ENCODE peak calls at places on chromosomes 4 and X, in seven cellular contexts. D, I, J, T, Z, E and W are unnamed samples.

GRCh38 chr4:105725623-105726022 is 17.0 kb downstream of the GSTCD start:
- DNase-seq in Z (no peak), I (no peak), D (no peak), T (no peak), E (no peak), J (no peak), W (no peak)

GRCh38 chr4:180060159-180060889 is 2182.9 kb upstream of the TENM3 start:
- DNase-seq in J (peak), E (no peak), I (no peak), D (no peak), Z (peak), T (no peak), W (no peak)

GRCh38 chr4:104971458-104971857 is 175.2 kb upstream of the TET2 start:
- DNase-seq in T (peak), I (no peak), Z (no peak), E (no peak), D (no peak), J (no peak), W (no peak)

GRCh38 chr4:5758741-5759140 is 47.7 kb downstream of the EVC start:
- DNase-seq in T (peak), Z (peak), D (peak), I (no peak), J (peak), E (no peak), W (no peak)

GRCh38 chrX:73215263-73215662 is 612 bp upstream of the NAP1L2 start:
- DNase-seq in E (no peak), D (no peak), T (no peak), I (no peak), Z (no peak), J (no peak), W (no peak)

GRCh38 chr4:177182156-177182555 is 127.5 kb upstream of the NEIL3 start:
- DNase-seq in Z (no peak), I (no peak), D (no peak), E (no peak), T (no peak), J (peak), W (no peak)

GRCh38 chr4:150867148-150867547 is 147.9 kb downstream of the LRBA start:
- DNase-seq in E (no peak), I (peak), Z (peak), D (peak), J (peak), T (peak), W (no peak)

GRCh38 chr4:173012608-173013007 is 156.0 kb upstream of the GALNT7 start:
- DNase-seq in Z (no peak), E (no peak), J (no peak), T (no peak), I (no peak), D (no peak), W (no peak)

GRCh38 chr4:42302348-42302747 is 94.9 kb upstream of the SHISA3 start:
- DNase-seq in T (peak), I (no peak), J (peak), E (no peak), D (peak), Z (peak), W (no peak)

GRCh38 chr4:61443813-61444510 is 243.8 kb downstream of the ADGRL3 start:
- DNase-seq in T (peak), Z (no peak), J (peak), E (no peak), D (no peak), I (no peak), W (no peak)

GRCh38 chr4:61445374-61446063 is 245.4 kb downstream of the ADGRL3 start:
- DNase-seq in D (no peak), E (no peak), Z (peak), I (no peak), J (no peak), T (no peak), W (no peak)

GRCh38 chr4:61446957-61447356 is 246.8 kb downstream of the ADGRL3 start:
- DNase-seq in D (no peak), J (no peak), Z (no peak), E (no peak), T (no peak), I (peak), W (no peak)

GRCh38 chr4:61442936-61443335 is 242.8 kb downstream of the ADGRL3 start:
- DNase-seq in E (no peak), T (no peak), D (no peak), Z (no peak), J (peak), I (no peak), W (no peak)

DNA sequence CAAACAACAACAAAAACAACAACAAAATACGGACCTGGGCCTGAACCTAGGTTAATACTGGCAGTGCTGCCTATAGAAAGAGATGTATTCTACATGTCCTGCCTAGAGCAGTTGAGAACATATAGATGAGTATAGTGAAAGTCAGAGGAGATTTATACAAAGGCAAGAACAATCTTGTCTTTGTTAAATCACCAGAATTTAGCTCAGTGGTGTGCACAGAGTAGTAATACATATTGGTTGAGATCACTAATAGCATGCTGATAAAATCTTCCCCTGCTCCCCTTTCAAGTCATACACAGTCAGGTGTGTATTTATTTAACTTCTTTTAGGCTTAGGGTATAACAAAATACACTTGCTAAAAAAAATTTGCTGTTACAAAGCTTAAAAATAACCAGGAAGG is 247.8 kb downstream of the ADGRL3 start:
- DNase-seq in J (no peak), D (no peak), T (no peak), Z (no peak), E (no peak), I (no peak), W (no peak)
- TF ChIP-seq CTCF in J (no peak), D (no peak), T (no peak), Z (no peak), E (no peak), I (no peak), W (no peak)

DNA sequence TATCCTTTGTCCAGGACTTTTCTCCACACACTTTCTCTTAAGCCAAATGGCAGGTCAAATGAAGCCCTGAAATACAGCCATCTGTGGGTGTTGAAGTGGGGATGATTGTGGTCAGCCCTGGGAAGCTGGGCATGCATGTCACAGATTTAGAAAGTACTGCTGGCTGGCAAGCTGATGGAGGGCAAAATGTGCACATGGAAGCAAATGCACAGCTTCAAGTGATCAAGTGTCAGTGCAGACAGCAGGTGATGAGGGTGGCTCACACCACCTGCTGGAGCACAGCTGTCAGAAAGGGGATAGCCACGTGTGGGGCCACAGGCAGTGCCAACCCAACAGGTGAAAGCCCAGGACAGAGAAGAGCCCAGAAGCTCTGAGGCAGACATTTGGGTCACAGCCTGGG is 40.3 kb upstream of the ATXN3L start:
- DNase-seq in Z (no peak), E (no peak), J (no peak), I (no peak), D (no peak), T (no peak), W (no peak)
- TF ChIP-seq CTCF in Z (no peak), E (no peak), J (no peak), I (no peak), D (no peak), T (no peak), W (no peak)

DNA sequence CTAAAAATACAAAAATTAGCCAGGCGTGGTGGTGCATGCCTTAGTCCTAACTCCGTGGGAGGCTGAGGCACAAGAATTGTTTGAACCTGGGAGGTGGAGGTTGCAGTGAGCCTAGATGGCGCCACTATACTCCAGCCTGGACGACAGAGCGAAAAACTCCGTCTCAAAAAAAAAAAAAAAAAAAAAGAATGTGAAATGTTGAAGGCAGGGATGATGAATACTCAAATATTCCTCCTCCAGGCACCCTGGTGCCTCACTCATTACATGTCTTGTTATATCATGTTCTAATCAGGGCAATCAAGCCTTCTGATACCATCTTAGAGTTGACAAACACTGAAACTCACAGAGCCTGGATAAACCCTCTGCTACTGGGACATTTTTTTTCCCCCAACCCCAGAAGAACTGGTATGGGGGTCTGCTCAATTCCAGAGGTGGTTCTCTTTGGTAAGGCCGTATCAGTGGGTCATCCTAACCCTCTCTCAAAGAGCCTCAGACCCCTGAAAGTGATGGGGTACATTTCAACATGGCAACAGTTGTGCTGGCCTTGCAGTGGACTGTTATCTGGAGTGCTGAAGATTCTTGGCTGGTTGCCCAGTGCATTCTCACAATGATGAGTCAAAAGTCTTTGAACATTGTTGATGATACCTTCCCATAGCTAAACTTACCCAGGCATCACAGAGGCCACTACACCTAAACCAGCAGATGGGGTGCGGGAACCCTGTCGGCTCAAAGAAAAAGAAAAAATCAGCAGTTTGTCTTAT is 2.4 kb upstream of the SH3KBP1 start:
- DNase-seq in Z (peak), T (peak), J (peak), I (peak), E (no peak), D (no peak), W (no peak)
- TF ChIP-seq CTCF in Z (no peak), T (no peak), J (peak), I (peak), E (no peak), D (no peak), W (no peak)

DNA sequence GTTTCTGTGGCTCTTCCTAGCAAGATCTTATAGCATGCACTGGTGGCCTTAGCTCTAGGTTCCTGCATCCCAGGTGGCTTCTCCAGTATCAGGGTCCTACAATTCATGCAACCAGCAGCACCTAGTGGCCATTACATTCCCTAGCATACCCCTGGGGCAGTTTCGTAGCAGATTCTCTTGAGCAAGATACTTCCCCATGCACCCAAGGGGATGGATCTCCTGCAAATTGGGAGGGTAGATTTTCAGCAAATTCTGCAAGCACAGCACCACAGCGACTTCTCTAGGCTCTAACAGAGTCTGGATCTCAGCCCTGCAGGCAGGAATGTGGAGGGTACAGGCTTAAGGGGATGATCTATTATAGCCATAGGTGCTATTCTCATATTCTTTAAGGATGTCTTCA is 13.1 kb upstream of the SLC9B1 start:
- DNase-seq in I (peak), T (peak), D (peak), Z (peak), E (no peak), J (peak), W (no peak)
- TF ChIP-seq CTCF in I (peak), T (no peak), D (peak), Z (peak), E (no peak), J (peak), W (no peak)

GRCh38 chrX:7191681-7192110 is 43.7 kb upstream of the PUDP start:
- DNase-seq in Z (no peak), D (no peak), I (no peak), E (no peak), T (no peak), J (no peak), W (no peak)
- TF ChIP-seq CTCF in Z (no peak), D (no peak), I (peak), E (no peak), T (no peak), J (no peak), W (no peak)

DNA sequence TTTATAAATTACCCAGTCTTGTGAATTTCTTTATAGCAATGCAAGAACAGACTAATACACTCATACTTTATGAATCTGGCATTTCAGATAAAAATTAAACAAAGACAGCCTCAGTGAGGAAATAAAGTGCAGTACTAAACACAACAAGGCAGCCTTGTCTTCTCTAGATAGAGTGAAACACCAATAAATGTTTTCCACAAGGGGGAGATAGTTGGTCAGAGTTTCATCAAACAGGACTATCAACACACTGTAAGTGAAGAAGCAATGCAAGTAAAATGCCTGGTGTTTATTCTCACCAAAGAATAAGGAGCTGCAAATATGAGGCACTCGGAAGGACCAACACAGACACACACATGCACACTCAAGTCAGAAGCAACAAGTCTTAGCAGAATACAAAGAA is 62.8 kb downstream of the FAM9B start:
- DNase-seq in J (peak), Z (peak), E (no peak), T (peak), I (peak), D (peak), W (no peak)
- TF ChIP-seq CTCF in J (peak), Z (peak), E (no peak), T (peak), I (peak), D (no peak), W (no peak)

DNA sequence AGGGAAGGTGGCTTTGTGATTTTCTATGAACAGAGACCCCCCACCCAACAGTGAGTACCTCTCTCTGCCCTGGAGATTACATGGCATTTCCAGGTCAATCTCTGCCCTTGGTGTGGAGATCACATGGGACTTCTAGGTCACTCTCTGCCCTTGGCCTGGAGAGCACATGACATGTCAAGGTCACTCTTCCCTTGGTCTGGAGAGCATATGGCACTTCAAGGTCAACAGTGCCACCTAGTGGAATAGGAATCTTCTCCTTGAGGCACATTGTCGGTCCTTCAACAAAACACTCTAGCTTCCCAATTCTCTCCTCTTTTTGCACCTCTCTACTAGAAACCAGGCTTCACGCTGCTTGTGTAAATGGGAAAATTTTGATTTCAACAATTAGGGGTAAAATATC is 66.2 kb upstream of the TACR3 start:
- DNase-seq in Z (peak), D (peak), J (peak), E (no peak), I (peak), T (peak), W (no peak)
- TF ChIP-seq CTCF in Z (peak), D (peak), J (peak), E (no peak), I (peak), T (peak), W (no peak)

GRCh38 chr4:44448548-44449443 is at the start of gene KCTD8:
- DNase-seq in Z (peak), D (peak), J (peak), I (peak), T (peak), E (peak), W (peak)
- TF ChIP-seq CTCF in Z (peak), D (peak), J (peak), I (peak), T (peak), E (no peak), W (no peak)

GRCh38 chr4:52868138-52868537 is 6.0 kb downstream of the RASL11B start:
- DNase-seq in D (peak), J (no peak), T (no peak), I (no peak), E (no peak), Z (peak), W (no peak)
- TF ChIP-seq CTCF in D (no peak), J (no peak), T (no peak), I (no peak), E (no peak), Z (no peak), W (no peak)